ENCODE peak calls at places on chromosomes 12 and 14, in five cellular contexts. N is GM12892, K is RPMI8226, Q is amniotic epithelial cell, Y is amygdala. D is an unnamed sample.

GRCh38 chr12:80442426-80443222 is 1.4 kb upstream of the PTPRQ start:
- DNase-seq in N (no peak), K (no peak), Q (peak), Y (no peak), D (peak)

GRCh38 chr12:131276501-131277185 is 322.9 kb downstream of the ADGRD1 start:
- DNase-seq in N (no peak), K (no peak), Q (no peak), Y (no peak), D (no peak)

GRCh38 chr12:27875677-27876076 is 95.6 kb upstream of the MANSC4 start:
- DNase-seq in N (no peak), K (no peak), Q (no peak), Y (no peak), D (no peak)

GRCh38 chr14:38583471-38583870 is 327.6 kb upstream of the CLEC14A start:
- DNase-seq in N (no peak), K (no peak), Q (no peak), Y (no peak), D (no peak)

GRCh38 chr14:66249544-66249943 is 236.6 kb upstream of the CCDC196 start:
- DNase-seq in N (no peak), K (no peak), Q (no peak), Y (no peak), D (no peak)

GRCh38 chr14:50320279-50320678 is 8.2 kb downstream of the DMAC2L start:
- DNase-seq in N (no peak), K (peak), Q (peak), Y (no peak), D (no peak)

GRCh38 chr14:32049361-32050103 is 27.6 kb upstream of the ARHGAP5 start:
- DNase-seq in N (no peak), K (no peak), Q (no peak), Y (no peak), D (peak)

GRCh38 chr12:95574030-95574429 is 22.8 kb upstream of the USP44 start:
- DNase-seq in N (no peak), K (no peak), Q (peak), Y (no peak), D (peak)

GRCh38 chr14:100815478-100816285 is 10.2 kb upstream of the MEG3 start:
- DNase-seq in N (no peak), K (no peak), Q (peak), Y (no peak), D (no peak)

GRCh38 chr12:65300679-65301349 is 22.3 kb downstream of the MSRB3 start:
- DNase-seq in N (no peak), K (no peak), Q (peak), Y (no peak), D (peak)

GRCh38 chr12:114425031-114425626 is 19.2 kb upstream of the TBX5 start:
- DNase-seq in N (no peak), K (no peak), Q (no peak), Y (no peak), D (no peak)

GRCh38 chr12:795305-795704 is 42.9 kb downstream of the WNK1 start:
- DNase-seq in N (no peak), K (no peak), Q (peak), Y (no peak), D (peak)

GRCh38 chr14:69501362-69501964 is 16.9 kb downstream of the PLEKHD1 start:
- DNase-seq in N (no peak), K (no peak), Q (no peak), Y (peak), D (no peak)

D was measured in mesendoderm.